ENCODE peak calls at places on chromosomes 3 and 15, in ten cellular contexts. D is A549, X is transverse colon, V is heart left ventricle, N is GM12878, L is adrenal gland, Z is lower leg skin, H is stomach, F is NB4, E is body of pancreas. S is an unnamed sample.

GRCh38 chr3:54123538-54124196 is 1.3 kb downstream of the CACNA2D3 start:
- DNase-seq in D (no peak), X (no peak), V (no peak), N (no peak), L (no peak), Z (no peak), H (no peak), F (no peak), E (no peak), S (no peak)

GRCh38 chr15:99993681-99994131 is 260.5 kb upstream of the LYSMD4 start:
- DNase-seq in D (no peak), X (no peak), V (no peak), N (no peak), L (no peak), Z (peak), H (peak), F (no peak), E (no peak), S (peak)

GRCh38 chr15:67049351-67050044 is 15.9 kb upstream of the SMAD3 start:
- DNase-seq in D (no peak), X (peak), V (no peak), N (no peak), L (peak), Z (no peak), H (no peak), F (no peak), E (peak), S (no peak)

GRCh38 chr15:100686021-100686724 is 83.8 kb downstream of the ASB7 start:
- DNase-seq in D (no peak), X (no peak), V (peak), N (no peak), L (no peak), Z (peak), H (no peak), F (no peak), E (peak), S (peak)

GRCh38 chr15:64642875-64643274 is 132.5 kb downstream of the RBPMS2 start:
- DNase-seq in D (no peak), X (no peak), V (no peak), N (no peak), L (no peak), Z (no peak), H (no peak), F (no peak), E (no peak), S (no peak)

GRCh38 chr3:73663495-73663894 is 38.8 kb upstream of the PDZRN3 start:
- DNase-seq in D (no peak), X (no peak), V (no peak), N (no peak), L (no peak), Z (no peak), H (no peak), F (no peak), E (no peak), S (no peak)

GRCh38 chr3:99499235-99499798 is 139.1 kb upstream of the COL8A1 start:
- DNase-seq in D (peak), X (no peak), V (peak), N (peak), L (peak), Z (no peak), H (peak), F (peak), E (peak), S (no peak)

GRCh38 chr3:128884992-128885391 is 5.6 kb downstream of the ACAD9 start:
- DNase-seq in D (no peak), X (no peak), V (no peak), N (no peak), L (no peak), Z (no peak), H (no peak), F (no peak), E (no peak), S (no peak)

GRCh38 chr3:10940106-10940505 is 52.4 kb upstream of the SLC6A1 start:
- DNase-seq in D (no peak), X (no peak), V (peak), N (no peak), L (no peak), Z (peak), H (no peak), F (no peak), E (no peak), S (no peak)

GRCh38 chr15:56984681-56985515 is 66.5 kb downstream of the TCF12 start:
- DNase-seq in D (no peak), X (no peak), V (no peak), N (no peak), L (no peak), Z (no peak), H (no peak), F (peak), E (no peak), S (no peak)

GRCh38 chr3:16148783-16149182 is 25.7 kb upstream of the GALNT15 start:
- DNase-seq in D (no peak), X (peak), V (peak), N (no peak), L (peak), Z (peak), H (peak), F (no peak), E (peak), S (peak)

GRCh38 chr3:123349201-123349535 is 99.7 kb downstream of the ADCY5 start:
- DNase-seq in D (no peak), X (no peak), V (no peak), N (no peak), L (peak), Z (no peak), H (no peak), F (no peak), E (no peak), S (no peak)

GRCh38 chr3:42780892-42781700 is 8.0 kb upstream of the CCDC13 start:
- DNase-seq in D (peak), X (no peak), V (no peak), N (peak), L (no peak), Z (no peak), H (no peak), F (peak), E (no peak), S (peak)

GRCh38 chr15:94671845-94672524 is 440.6 kb downstream of the MCTP2 start:
- DNase-seq in D (no peak), X (no peak), V (peak), N (no peak), L (no peak), Z (peak), H (no peak), F (no peak), E (no peak), S (peak)

GRCh38 chr3:65245133-65246076 is 557.6 kb upstream of the ADAMTS9 start:
- DNase-seq in D (no peak), X (no peak), V (no peak), N (no peak), L (no peak), Z (no peak), H (no peak), F (no peak), E (no peak), S (peak)

GRCh38 chr3:139427283-139428060 is 38.0 kb upstream of the COPB2 start:
- DNase-seq in D (peak), X (no peak), V (no peak), N (peak), L (no peak), Z (no peak), H (no peak), F (peak), E (no peak), S (peak)

GRCh38 chr3:41247590-41247989 is 48.3 kb downstream of the CTNNB1 start:
- DNase-seq in D (no peak), X (no peak), V (no peak), N (no peak), L (no peak), Z (no peak), H (no peak), F (no peak), E (no peak), S (no peak)

GRCh38 chr3:195073866-195074860 is 196.8 kb downstream of the XXYLT1 start:
- DNase-seq in D (no peak), X (peak), V (no peak), N (no peak), L (no peak), Z (peak), H (peak), F (peak), E (no peak), S (no peak)

GRCh38 chr3:13515036-13515435 is 33.9 kb upstream of the FBLN2 start:
- DNase-seq in D (no peak), X (no peak), V (no peak), N (no peak), L (no peak), Z (no peak), H (no peak), F (no peak), E (no peak), S (no peak)

GRCh38 chr3:13509816-13510192 is 29.7 kb downstream of the HDAC11 start:
- DNase-seq in D (no peak), X (no peak), V (no peak), N (no peak), L (no peak), Z (no peak), H (no peak), F (no peak), E (no peak), S (no peak)

GRCh38 chr3:13513913-13514517 is 33.9 kb downstream of the HDAC11 start:
- DNase-seq in D (no peak), X (no peak), V (no peak), N (no peak), L (no peak), Z (no peak), H (peak), F (no peak), E (no peak), S (no peak)

GRCh38 chr3:13513051-13513912 is 33.2 kb downstream of the HDAC11 start:
- DNase-seq in D (no peak), X (no peak), V (no peak), N (no peak), L (no peak), Z (peak), H (no peak), F (no peak), E (no peak), S (peak)

DNA sequence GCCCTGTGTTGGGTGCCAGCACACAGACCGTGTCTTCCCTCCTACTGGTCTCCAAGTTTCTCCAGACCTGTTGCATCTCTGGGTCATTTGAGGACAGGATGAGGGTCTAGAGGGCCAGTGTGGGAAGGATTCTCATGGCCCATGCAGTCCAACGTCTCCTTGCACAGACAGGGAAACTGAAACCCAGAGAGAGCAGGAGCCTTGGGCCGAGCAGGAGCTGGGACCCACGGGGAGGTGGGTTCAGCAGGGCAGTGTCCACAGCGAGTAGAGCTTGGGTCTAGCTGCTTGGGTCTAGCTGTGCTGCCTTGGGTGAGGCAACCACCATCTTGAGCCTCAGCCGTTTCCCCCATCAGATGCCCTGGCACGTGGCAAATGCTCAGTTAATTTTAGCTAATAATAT is 32.3 kb downstream of the HDAC11 start:
- DNase-seq in D (no peak), X (no peak), V (no peak), N (no peak), L (no peak), Z (no peak), H (no peak), F (no peak), E (no peak), S (no peak)
- TF ChIP-seq POLR2A in D (no peak), X (no peak), V (no peak), N (no peak), L (no peak), Z (no peak), H (no peak), F (no peak), E (no peak), S (no peak)

GRCh38 chr15:36645106-36645505 is 65.7 kb downstream of the CDIN1 start:
- DNase-seq in D (no peak), X (no peak), V (no peak), N (no peak), L (no peak), Z (no peak), H (no peak), F (no peak), E (no peak), S (no peak)
- TF ChIP-seq CTCF in D (no peak), X (no peak), V (peak), N (no peak), L (peak), Z (no peak), H (no peak), F (no peak), E (peak), S (no peak)

GRCh38 chr15:49423906-49424520 is 971 bp downstream of the FGF7 start:
- DNase-seq in D (no peak), X (no peak), V (no peak), N (no peak), L (no peak), Z (no peak), H (no peak), F (no peak), E (no peak), S (no peak)

GRCh38 chr15:49418811-49419210 is 4.2 kb upstream of the FGF7 start:
- DNase-seq in D (no peak), X (no peak), V (no peak), N (no peak), L (no peak), Z (no peak), H (no peak), F (no peak), E (no peak), S (no peak)

GRCh38 chr15:49421991-49422390 is 1.1 kb upstream of the FGF7 start:
- DNase-seq in D (no peak), X (peak), V (peak), N (peak), L (no peak), Z (peak), H (peak), F (peak), E (peak), S (peak)

GRCh38 chr15:49424954-49425353 is 1.9 kb downstream of the FGF7 start:
- DNase-seq in D (no peak), X (no peak), V (no peak), N (no peak), L (no peak), Z (no peak), H (no peak), F (no peak), E (no peak), S (no peak)

DNA sequence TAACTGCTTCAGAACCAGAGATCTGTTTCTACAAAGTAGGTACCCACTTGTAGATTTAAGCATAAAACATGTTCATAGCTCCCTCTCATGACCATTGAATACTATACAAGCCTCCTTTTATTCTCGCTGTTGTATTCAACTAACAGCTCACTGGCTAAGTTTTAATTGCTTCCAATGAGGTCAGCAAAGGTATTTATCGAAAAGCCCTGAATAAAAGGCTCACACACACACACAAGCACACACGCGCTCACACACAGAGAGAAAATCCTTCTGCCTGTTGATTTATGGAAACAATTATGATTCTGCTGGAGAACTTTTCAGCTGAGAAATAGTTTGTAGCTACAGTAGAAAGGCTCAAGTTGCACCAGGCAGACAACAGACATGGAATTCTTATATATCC is at the start of gene FGF7:
- DNase-seq in D (no peak), X (no peak), V (no peak), N (no peak), L (no peak), Z (peak), H (no peak), F (peak), E (no peak), S (peak)
- TF ChIP-seq POLR2A in D (no peak), X (peak), V (no peak), N (no peak), L (no peak), Z (no peak), H (no peak), F (no peak), E (peak), S (no peak)

DNA sequence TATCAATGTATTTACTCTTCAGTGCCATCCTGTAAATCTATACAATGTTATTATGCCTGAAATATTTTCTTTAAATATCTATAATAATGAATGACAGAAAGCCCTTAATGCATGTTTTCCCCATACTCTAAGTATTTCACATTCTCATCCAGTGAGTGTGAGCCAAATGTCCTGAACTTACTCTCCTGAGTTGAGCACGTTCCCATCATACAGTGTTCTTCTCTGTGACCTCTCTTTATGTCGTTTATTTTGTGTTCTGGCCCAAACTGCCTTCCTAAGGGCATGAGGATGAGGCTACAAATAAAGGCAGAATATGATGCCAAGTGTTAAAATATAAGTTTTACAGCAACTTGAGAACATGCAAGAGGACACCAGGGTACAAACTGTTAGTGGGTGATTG is 3.3 kb downstream of the OSBPL10 start:
- DNase-seq in D (no peak), X (no peak), V (no peak), N (no peak), L (no peak), Z (no peak), H (no peak), F (no peak), E (no peak), S (no peak)
- TF ChIP-seq CTCF in D (no peak), X (no peak), V (no peak), N (no peak), L (no peak), Z (no peak), H (no peak), F (no peak), E (no peak), S (no peak)

GRCh38 chr3:142445816-142446254 is 2.0 kb downstream of the XRN1 start:
- DNase-seq in D (no peak), X (peak), V (no peak), N (peak), L (no peak), Z (no peak), H (no peak), F (peak), E (no peak), S (no peak)

GRCh38 chr3:142450192-142450591 is 2.4 kb upstream of the XRN1 start:
- DNase-seq in D (no peak), X (no peak), V (no peak), N (no peak), L (no peak), Z (no peak), H (no peak), F (no peak), E (no peak), S (no peak)

GRCh38 chr3:142447308-142447851 is 457 bp downstream of the XRN1 start:
- DNase-seq in D (peak), X (peak), V (no peak), N (no peak), L (peak), Z (peak), H (peak), F (peak), E (peak), S (no peak)

GRCh38 chr3:142448424-142448823 is 587 bp upstream of the XRN1 start:
- DNase-seq in D (no peak), X (no peak), V (no peak), N (no peak), L (no peak), Z (no peak), H (no peak), F (no peak), E (no peak), S (no peak)

GRCh38 chr3:142447852-142448315 is at the start of gene XRN1:
- DNase-seq in D (peak), X (peak), V (peak), N (peak), L (peak), Z (peak), H (peak), F (peak), E (peak), S (peak)
- TF ChIP-seq POLR2A in D (peak), X (peak), V (peak), N (peak), L (peak), Z (no peak), H (no peak), F (peak), E (peak), S (peak)

DNA sequence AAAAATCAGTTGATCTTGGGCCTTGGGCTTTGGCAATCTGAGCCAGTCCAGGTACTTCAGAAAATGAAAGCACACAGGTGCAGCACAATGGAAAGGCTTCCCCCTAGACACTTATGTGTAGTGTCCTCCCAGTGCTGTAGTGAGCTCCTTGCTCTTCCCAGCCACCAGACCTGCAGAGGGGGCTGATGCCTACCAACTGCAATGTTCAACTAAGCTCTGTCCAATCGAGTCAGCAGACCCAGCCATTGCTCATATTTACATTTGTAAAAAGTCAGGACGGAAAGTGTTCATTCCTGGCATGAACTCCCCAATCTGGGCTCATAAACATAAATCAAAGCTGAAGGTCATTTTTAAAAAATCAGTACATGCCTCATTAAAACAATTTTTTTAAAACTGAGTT is 73.0 kb downstream of the FOXP1 start:
- DNase-seq in D (peak), X (no peak), V (no peak), N (no peak), L (peak), Z (no peak), H (no peak), F (no peak), E (no peak), S (no peak)
- TF ChIP-seq CTCF in D (peak), X (no peak), V (no peak), N (no peak), L (no peak), Z (no peak), H (no peak), F (no peak), E (no peak), S (no peak)

GRCh38 chr3:193732391-193732790 is 139.4 kb downstream of the OPA1 start:
- DNase-seq in D (peak), X (no peak), V (no peak), N (no peak), L (peak), Z (no peak), H (no peak), F (no peak), E (no peak), S (no peak)
- TF ChIP-seq POLR2A in D (no peak), X (no peak), V (no peak), N (no peak), L (peak), Z (no peak), H (no peak), F (no peak), E (no peak), S (no peak)

GRCh38 chr3:67593761-67594234 is 60.6 kb downstream of the SUCLG2 start:
- DNase-seq in D (peak), X (no peak), V (no peak), N (no peak), L (no peak), Z (no peak), H (no peak), F (no peak), E (no peak), S (no peak)
- TF ChIP-seq CTCF in D (peak), X (no peak), V (no peak), N (peak), L (no peak), Z (no peak), H (no peak), F (no peak), E (no peak), S (no peak)

S was measured in uterus.